ENCODE peak calls at places on chromosomes 7 and 10, in six cellular contexts. Q, S, M, V, B and W are unnamed samples.

GRCh38 chr7:28761485-28761884 is 196.6 kb downstream of the TRIL start:
- DNase-seq in Q (no peak), S (no peak), M (no peak), V (no peak), B (peak), W (no peak)

GRCh38 chr7:25069900-25070443 is 55.1 kb downstream of the CYCS start:
- DNase-seq in Q (peak), S (peak), M (peak), V (no peak), B (peak), W (peak)

GRCh38 chr7:87935373-87935706 is 1.3 kb downstream of the ADAM22 start:
- DNase-seq in Q (no peak), S (no peak), M (no peak), V (no peak), B (no peak), W (no peak)

GRCh38 chr10:59176241-59177030 is at the start of gene PHYHIPL:
- DNase-seq in Q (peak), S (no peak), M (no peak), V (peak), B (no peak), W (no peak)

GRCh38 chr10:111128331-111129167 is 51.7 kb downstream of the ADRA2A start:
- DNase-seq in Q (no peak), S (peak), M (no peak), V (no peak), B (peak), W (no peak)

GRCh38 chr7:34845666-34846361 is 187.8 kb downstream of the NPSR1 start:
- DNase-seq in Q (no peak), S (no peak), M (no peak), V (no peak), B (peak), W (no peak)

GRCh38 chr7:134179321-134179720 is 52.2 kb downstream of the LRGUK start:
- DNase-seq in Q (no peak), S (no peak), M (no peak), V (no peak), B (no peak), W (no peak)

GRCh38 chr7:86932038-86932512 is 127.4 kb downstream of the ELAPOR2 start:
- DNase-seq in Q (no peak), S (peak), M (no peak), V (no peak), B (peak), W (no peak)

GRCh38 chr7:105477908-105478307 is 44.2 kb downstream of the PUS7 start:
- DNase-seq in Q (no peak), S (no peak), M (no peak), V (no peak), B (no peak), W (no peak)

GRCh38 chr10:127872011-127872741 is 20.6 kb downstream of the CLRN3 start:
- DNase-seq in Q (no peak), S (no peak), M (no peak), V (peak), B (no peak), W (no peak)